ENCODE peak calls at places on chromosomes 16 and 17, in five cellular contexts. G is iPS DF 6.9, J is RCC 7860, A is AG10803, E is NCI-H187. P is an unnamed sample.

GRCh38 chr17:49913226-49914095 is 55.5 kb upstream of the DLX4 start:
- DNase-seq in G (no peak), J (peak; percentile 84), A (peak; percentile 28), E (no peak), P (no peak)

GRCh38 chr16:78931267-78932060 is 669.1 kb downstream of the MAF start:
- DNase-seq in G (no peak), J (no peak), A (no peak), E (no peak), P (no peak)

GRCh38 chr17:69466905-69467630 is 52.6 kb downstream of the MAP2K6 start:
- DNase-seq in G (no peak), J (peak; percentile 78), A (peak; percentile 68), E (no peak), P (no peak)

GRCh38 chr17:34872640-34873039 is 88.6 kb downstream of the CCT6B start:
- DNase-seq in G (no peak), J (no peak), A (no peak), E (no peak), P (no peak)

GRCh38 chr17:30812218-30813177 is 12.0 kb downstream of the CRLF3 start:
- DNase-seq in G (no peak), J (no peak), A (peak; percentile 35), E (no peak), P (no peak)

GRCh38 chr16:6946802-6947201 is 385.8 kb upstream of the RBFOX1 start:
- DNase-seq in G (no peak), J (no peak), A (no peak), E (no peak), P (no peak)

GRCh38 chr16:9050102-9050830 is 41.2 kb upstream of the HAPSTR1 start:
- DNase-seq in G (peak; percentile 79), J (no peak), A (no peak), E (no peak), P (no peak)

GRCh38 chr17:81234506-81234855 is 4.4 kb downstream of the TEPSIN start:
- DNase-seq in G (no peak), J (no peak), A (no peak), E (no peak), P (no peak)

GRCh38 chr16:70377782-70378181 is 31.1 kb downstream of the DDX19A start:
- DNase-seq in G (no peak), J (no peak), A (no peak), E (no peak), P (no peak)

GRCh38 chr17:72249441-72249840 is 128.6 kb downstream of the SOX9 start:
- DNase-seq in G (no peak), J (no peak), A (no peak), E (no peak), P (no peak)

GRCh38 chr16:73058616-73059409 is 10.9 kb upstream of the ZFHX3 start:
- DNase-seq in G (no peak), J (peak; percentile 18), A (peak; percentile 60), E (no peak), P (no peak)

GRCh38 chr16:23679274-23679985 is 741 bp downstream of the PLK1 start:
- DNase-seq in G (no peak), J (peak; percentile 52), A (no peak), E (no peak), P (no peak)

GRCh38 chr17:69228576-69228975 is at the start of gene ABCA10:
- DNase-seq in G (no peak), J (no peak), A (peak; percentile 48), E (no peak), P (no peak)

GRCh38 chr16:71426069-71426879 is 15.6 kb downstream of the TLE7 start:
- DNase-seq in G (peak; percentile 94), J (peak; percentile 43), A (peak; percentile 75), E (no peak), P (no peak)

GRCh38 chr16:87765473-87765775 is 362 bp downstream of the KLHDC4 start:
- DNase-seq in G (no peak), J (no peak), A (no peak), E (no peak), P (no peak)

GRCh38 chr16:54342966-54343365 is 56.4 kb upstream of the IRX3 start:
- DNase-seq in G (no peak), J (no peak), A (peak; percentile 65), E (no peak), P (no peak)

GRCh38 chr16:17232487-17232886 is 238.3 kb downstream of the XYLT1 start:
- DNase-seq in G (no peak), J (no peak), A (no peak), E (no peak), P (no peak)

GRCh38 chr16:55282441-55282840 is 41.6 kb upstream of the IRX6 start:
- DNase-seq in G (no peak), J (no peak), A (peak; percentile 83), E (no peak), P (no peak)

GRCh38 chr17:72393553-72393952 is 272.7 kb downstream of the SOX9 start:
- DNase-seq in G (no peak), J (peak; percentile 97), A (peak; percentile 67), E (no peak), P (no peak)

GRCh38 chr16:12881771-12882170 is 19.6 kb upstream of the SHISA9 start:
- DNase-seq in G (no peak), J (no peak), A (peak; percentile 59), E (no peak), P (no peak)

GRCh38 chr17:17236295-17237025 is 508 bp downstream of the FLCN start:
- DNase-seq in G (no peak), J (peak; percentile 29), A (peak; percentile 49), E (no peak), P (no peak)

GRCh38 chr17:50626037-50626574 is 8.6 kb upstream of the ABCC3 start:
- DNase-seq in G (peak; percentile 68), J (peak; percentile 31), A (peak; percentile 74), E (peak; percentile 60), P (peak; percentile 49)

GRCh38 chr16:57969451-57970123 is 1.3 kb downstream of the CNGB1 start:
- DNase-seq in G (no peak), J (no peak), A (no peak), E (no peak), P (no peak)

GRCh38 chr16:78005881-78006280 is 16.5 kb upstream of the CLEC3A start:
- DNase-seq in G (no peak), J (no peak), A (no peak), E (no peak), P (no peak)

GRCh38 chr17:28712037-28712704 is 483 bp upstream of the PROCA1 start:
- DNase-seq in G (no peak), J (no peak), A (no peak), E (no peak), P (no peak)